ENCODE peak calls at places on chromosomes 1 and 21, in ten cellular contexts. G, X, E, Y, T, M, N, O, Q and L are unnamed samples.

GRCh38 chr1:154752273-154753030 is 117.6 kb downstream of the KCNN3 start:
- DNase-seq in Q (no peak), N (no peak), O (no peak), T (no peak), G (no peak), X (no peak), M (no peak), Y (no peak), E (no peak), L (no peak)

GRCh38 chr1:107992341-107992740 is 27.4 kb upstream of the VAV3 start:
- DNase-seq in T (no peak), M (no peak), G (no peak), N (no peak), O (no peak), X (no peak), Q (no peak), E (no peak), Y (no peak), L (no peak)

GRCh38 chr1:99808391-99809115 is 41.6 kb upstream of the AGL start:
- DNase-seq in E (peak), Q (no peak), X (peak), M (peak), N (no peak), G (peak), O (peak), T (no peak), Y (peak), L (no peak)

GRCh38 chr1:12601690-12602632 is 16.0 kb downstream of the DHRS3 start:
- DNase-seq in T (no peak), M (no peak), G (peak), N (no peak), O (no peak), X (peak), Q (no peak), Y (peak), E (peak), L (no peak)

GRCh38 chr1:47624531-47624930 is 186.7 kb downstream of the FOXD2 start:
- DNase-seq in O (no peak), Q (no peak), G (peak), Y (no peak), M (no peak), E (no peak), N (no peak), X (no peak), T (no peak), L (no peak)

GRCh38 chr1:2203671-2204383 is 9.3 kb upstream of the FAAP20 start:
- DNase-seq in M (no peak), Y (no peak), Q (peak), E (peak), G (no peak), N (no peak), X (peak), O (no peak), T (no peak), L (no peak)

GRCh38 chr21:41196990-41197389 is 29.0 kb downstream of the BACE2 start:
- DNase-seq in N (no peak), Q (no peak), O (no peak), T (no peak), X (no peak), M (no peak), Y (no peak), E (no peak), G (no peak), L (no peak)

GRCh38 chr1:184489908-184490307 is 103.1 kb downstream of the C1orf21 start:
- DNase-seq in M (no peak), Y (no peak), N (no peak), Q (no peak), X (no peak), G (no peak), E (no peak), O (no peak), T (no peak), L (no peak)

GRCh38 chr1:171507435-171507834 is 22.1 kb downstream of the PRRC2C start:
- DNase-seq in E (no peak), O (no peak), M (no peak), Y (no peak), N (no peak), T (no peak), Q (no peak), X (no peak), G (no peak), L (no peak)
- H3K27ac ChIP-seq in E (no peak), O (no peak), M (no peak), Y (no peak), N (no peak), T (no peak), Q (no peak), X (no peak), G (no peak), L (no peak)

DNA sequence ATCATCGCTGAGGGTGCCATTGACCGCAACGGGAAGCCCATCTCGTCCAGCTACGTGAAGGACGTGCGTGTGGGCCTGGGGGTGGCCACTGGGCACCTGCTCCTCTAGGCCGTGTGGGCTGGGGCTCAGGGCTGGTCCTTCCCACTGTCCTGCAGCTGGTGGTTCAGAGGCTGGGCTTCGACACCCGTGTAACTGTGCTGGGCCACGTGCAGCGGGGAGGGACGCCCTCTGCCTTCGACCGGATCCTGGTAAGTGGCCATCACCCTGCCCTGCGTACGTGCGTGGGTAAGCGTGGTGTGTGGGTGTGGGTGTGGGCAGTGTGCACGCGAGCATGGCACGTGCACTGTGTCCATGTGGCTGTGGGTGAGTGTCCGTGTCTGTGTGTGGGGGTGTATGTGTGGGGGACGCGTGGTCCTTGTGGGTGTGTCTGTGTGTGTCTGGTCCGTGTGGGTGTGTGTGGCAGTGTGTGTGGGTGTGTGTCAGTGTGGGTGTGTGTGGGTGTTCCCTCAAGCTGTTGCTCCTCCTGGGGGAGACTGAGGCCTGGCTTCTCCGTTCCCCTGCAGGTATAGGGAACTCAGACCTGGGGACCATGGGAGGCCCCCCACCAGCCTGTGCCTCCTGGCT is 16.5 kb downstream of the PFKL start:
- DNase-seq in M (no peak), Q (no peak), Y (no peak), O (no peak), G (no peak), E (no peak), N (no peak), X (no peak), T (no peak), L (no peak)
- H3K27ac ChIP-seq in M (no peak), Q (no peak), Y (no peak), O (no peak), G (no peak), E (no peak), N (peak), X (no peak), T (no peak), L (peak)

GRCh38 chr1:43931711-43932660 is 1.6 kb upstream of the ARTN start:
- DNase-seq in Q (no peak), E (no peak), G (no peak), X (no peak), M (peak), Y (no peak), N (no peak), O (no peak), T (no peak), L (no peak)
- H3K27ac ChIP-seq in Q (no peak), E (no peak), G (no peak), X (no peak), M (no peak), Y (no peak), N (no peak), O (no peak), T (no peak), L (no peak)

GRCh38 chr1:172180886-172181285 is 239.6 kb upstream of the C1orf105 start:
- DNase-seq in Q (peak), E (peak), X (peak), O (peak), T (peak), G (no peak), Y (peak), N (peak), M (peak), L (no peak)
- H3K27ac ChIP-seq in Q (peak), E (no peak), X (peak), O (peak), T (peak), G (no peak), Y (peak), N (peak), M (peak), L (peak)

DNA sequence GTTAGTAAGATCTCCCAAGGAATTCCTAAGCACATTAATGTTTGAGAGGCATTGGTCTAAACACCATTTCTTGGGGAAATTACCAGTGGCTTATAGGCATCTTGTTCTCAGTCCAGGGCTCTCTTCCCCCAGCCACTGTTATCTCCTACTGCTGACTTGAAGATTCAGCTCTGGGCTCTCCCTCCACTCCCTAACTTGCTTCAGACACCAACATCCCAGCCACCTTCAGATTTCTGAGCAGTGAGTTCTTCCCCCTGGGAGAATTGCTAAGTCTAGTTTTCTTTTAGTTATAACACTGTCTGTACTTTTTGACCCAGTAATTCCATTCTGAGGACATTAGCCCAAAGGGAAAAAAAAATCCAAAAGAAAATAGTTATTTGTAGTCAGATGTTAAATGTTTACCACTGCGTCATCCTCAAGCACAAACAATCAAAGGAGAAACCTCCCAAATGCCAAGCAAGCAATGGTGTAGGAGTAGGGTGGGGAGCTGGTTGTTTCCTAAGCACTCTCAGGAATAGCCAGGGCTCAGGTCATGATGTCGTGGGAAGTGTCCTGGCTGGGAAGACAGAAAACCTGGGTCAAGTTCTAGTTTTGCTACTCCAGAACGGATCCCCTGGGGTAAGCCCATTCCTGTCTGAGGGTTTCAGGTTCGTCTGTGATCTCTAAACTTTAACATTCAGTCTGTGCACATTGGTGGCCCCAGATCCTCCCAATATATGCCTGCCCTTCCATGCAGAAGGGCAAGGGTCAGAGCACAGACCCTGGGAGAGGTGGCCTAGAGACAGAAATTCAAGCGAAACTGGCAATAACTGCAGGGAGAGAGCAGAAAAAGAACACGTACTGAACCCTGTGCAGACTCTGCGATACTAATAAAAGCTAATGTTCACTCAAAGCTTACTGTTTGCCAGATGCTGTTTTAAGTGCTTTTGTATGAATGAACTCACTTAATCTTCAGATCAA is 191.1 kb upstream of the FGGY start:
- DNase-seq in Y (no peak), X (peak), E (no peak), N (no peak), G (no peak), M (no peak), O (no peak), T (no peak), Q (no peak), L (no peak)
- H3K27ac ChIP-seq in Y (no peak), X (peak), E (peak), N (peak), G (no peak), M (no peak), O (no peak), T (no peak), Q (no peak), L (no peak)

GRCh38 chr1:4675454-4676186 is 21.2 kb downstream of the AJAP1 start:
- DNase-seq in Q (no peak), T (no peak), O (no peak), E (no peak), N (no peak), X (no peak), G (no peak), M (no peak), Y (no peak), L (no peak)
- H3K27ac ChIP-seq in Q (no peak), T (no peak), O (no peak), E (no peak), N (no peak), X (no peak), G (no peak), M (no peak), Y (no peak), L (no peak)

GRCh38 chr1:45545019-45545493 is 5.6 kb upstream of the AKR1A1 start:
- DNase-seq in E (no peak), O (no peak), T (no peak), M (no peak), Y (no peak), X (no peak), G (no peak), N (no peak), Q (no peak), L (no peak)
- H3K27ac ChIP-seq in E (no peak), O (no peak), T (peak), M (peak), Y (no peak), X (no peak), G (no peak), N (no peak), Q (peak), L (no peak)

GRCh38 chr1:116832932-116833578 is 76.7 kb upstream of the PTGFRN start:
- DNase-seq in X (no peak), G (no peak), O (no peak), M (no peak), Q (no peak), Y (no peak), E (no peak), T (no peak), N (no peak), L (no peak)
- H3K27ac ChIP-seq in X (no peak), G (no peak), O (no peak), M (no peak), Q (no peak), Y (no peak), E (no peak), T (no peak), N (no peak), L (no peak)